ENCODE peak calls at places on chromosomes 16 and 17, in seven cellular contexts. N, E, B, M, D, J and I are unnamed samples.

GRCh38 chr16:52573365-52574104 is 26.6 kb upstream of the TOX3 start:
- DNase-seq in B (peak; percentile 63), N (peak; percentile 62), E (no peak), D (no peak), M (peak; percentile 84), J (peak; percentile 54), I (no peak)

GRCh38 chr17:37820313-37821024 is 75.6 kb upstream of the HNF1B start:
- DNase-seq in M (no peak), J (no peak), N (no peak), B (no peak), D (no peak), E (no peak), I (no peak)

GRCh38 chr17:74433421-74434121 is 1.7 kb downstream of the GPRC5C start:
- DNase-seq in D (no peak), M (no peak), N (no peak), J (peak; percentile 44), B (no peak), E (no peak), I (no peak)

GRCh38 chr16:8388684-8389083 is 201.6 kb downstream of the TMEM114 start:
- DNase-seq in E (no peak), B (no peak), M (no peak), N (no peak), J (no peak), D (no peak), I (no peak)

GRCh38 chr17:82085931-82086764 is 11.9 kb downstream of the FASN start:
- DNase-seq in D (no peak), M (no peak), E (no peak), N (no peak), B (no peak), J (no peak), I (no peak)

GRCh38 chr17:41655611-41656111 is 31.3 kb upstream of the KRT17 start:
- DNase-seq in J (peak; percentile 65), E (no peak), D (peak; percentile 13), M (peak; percentile 51), N (no peak), B (peak; percentile 94), I (no peak)

GRCh38 chr17:65346166-65346565 is 209.0 kb downstream of the RGS9 start:
- DNase-seq in D (no peak), J (no peak), E (no peak), N (no peak), B (no peak), M (no peak), I (no peak)

GRCh38 chr16:65176603-65177002 is 54.7 kb upstream of the CDH11 start:
- DNase-seq in J (peak; percentile 9), M (no peak), B (peak; percentile 10), N (no peak), D (peak; percentile 54), E (peak; percentile 14), I (no peak)

GRCh38 chr17:81154961-81155360 is 10.3 kb upstream of the PVALEF start:
- DNase-seq in B (no peak), D (peak; percentile 25), E (no peak), J (no peak), N (no peak), M (no peak), I (no peak)

GRCh38 chr17:83106913-83107655 is 27.7 kb downstream of the METRNL start:
- DNase-seq in E (no peak), M (no peak), J (no peak), N (no peak), B (no peak), D (no peak), I (no peak)

GRCh38 chr17:18851206-18851605 is 6.7 kb upstream of the PRPSAP2 start:
- DNase-seq in D (no peak), E (no peak), M (peak; percentile 37), B (no peak), J (no peak), N (no peak), I (no peak)

DNA sequence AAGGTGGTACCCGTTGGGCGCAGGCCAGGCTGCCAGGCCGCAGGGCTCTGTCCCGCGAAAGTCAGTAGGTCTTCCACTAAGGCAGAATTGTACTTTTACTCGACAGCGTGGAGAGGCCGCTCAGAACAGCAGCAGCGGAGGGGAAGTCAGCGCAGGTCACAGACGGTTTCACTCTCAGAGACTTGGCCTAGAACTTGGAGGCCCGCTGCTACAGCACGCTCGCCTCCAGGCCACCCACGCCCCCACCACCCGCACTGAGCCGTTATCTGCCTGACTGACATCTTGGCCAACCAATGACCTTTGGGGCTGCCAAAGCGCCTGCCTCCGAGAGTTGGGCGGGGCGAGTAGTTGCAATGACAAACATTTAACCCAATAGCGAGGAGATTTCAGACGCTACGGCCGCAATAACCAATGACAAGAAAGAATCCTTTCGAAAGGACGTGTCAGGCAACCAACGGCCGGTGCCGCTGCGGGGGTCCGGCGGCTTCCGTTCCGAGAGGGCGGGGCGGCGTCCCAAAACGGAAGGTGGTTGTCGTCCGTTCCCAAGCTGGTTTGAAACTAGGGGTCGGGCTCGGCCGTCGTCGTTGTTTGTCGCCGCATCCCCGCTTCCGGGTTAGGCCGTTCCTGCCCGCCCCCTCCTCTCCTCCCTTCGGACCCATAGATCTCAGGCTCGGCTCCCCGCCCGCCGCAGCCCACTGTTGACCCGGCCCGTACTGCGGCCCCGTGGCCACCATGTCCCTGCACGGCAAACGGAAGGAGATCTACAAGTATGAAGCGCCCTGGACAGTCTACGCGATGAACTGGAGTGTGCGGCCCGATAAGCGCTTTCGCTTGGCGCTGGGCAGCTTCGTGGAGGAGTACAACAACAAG is at the start of gene DCAF7:
- DNase-seq in B (peak; percentile 99), E (peak; percentile 100), N (peak; percentile 100), J (peak; percentile 100), D (peak; percentile 100), M (peak; percentile 100), I (peak; percentile 99)
- TF ChIP-seq POLR2A in B (peak; percentile 81), E (peak; percentile 88), N (peak; percentile 49), J (peak; percentile 39), D (no peak), M (peak; percentile 93), I (peak; percentile 90)

GRCh38 chr17:17305282-17305801 is 2.2 kb downstream of the NT5M start:
- DNase-seq in N (no peak), D (no peak), J (no peak), M (no peak), B (peak; percentile 57), E (no peak), I (no peak)
- TF ChIP-seq POLR2A in N (no peak), D (no peak), J (no peak), M (no peak), B (no peak), E (no peak), I (no peak)

DNA sequence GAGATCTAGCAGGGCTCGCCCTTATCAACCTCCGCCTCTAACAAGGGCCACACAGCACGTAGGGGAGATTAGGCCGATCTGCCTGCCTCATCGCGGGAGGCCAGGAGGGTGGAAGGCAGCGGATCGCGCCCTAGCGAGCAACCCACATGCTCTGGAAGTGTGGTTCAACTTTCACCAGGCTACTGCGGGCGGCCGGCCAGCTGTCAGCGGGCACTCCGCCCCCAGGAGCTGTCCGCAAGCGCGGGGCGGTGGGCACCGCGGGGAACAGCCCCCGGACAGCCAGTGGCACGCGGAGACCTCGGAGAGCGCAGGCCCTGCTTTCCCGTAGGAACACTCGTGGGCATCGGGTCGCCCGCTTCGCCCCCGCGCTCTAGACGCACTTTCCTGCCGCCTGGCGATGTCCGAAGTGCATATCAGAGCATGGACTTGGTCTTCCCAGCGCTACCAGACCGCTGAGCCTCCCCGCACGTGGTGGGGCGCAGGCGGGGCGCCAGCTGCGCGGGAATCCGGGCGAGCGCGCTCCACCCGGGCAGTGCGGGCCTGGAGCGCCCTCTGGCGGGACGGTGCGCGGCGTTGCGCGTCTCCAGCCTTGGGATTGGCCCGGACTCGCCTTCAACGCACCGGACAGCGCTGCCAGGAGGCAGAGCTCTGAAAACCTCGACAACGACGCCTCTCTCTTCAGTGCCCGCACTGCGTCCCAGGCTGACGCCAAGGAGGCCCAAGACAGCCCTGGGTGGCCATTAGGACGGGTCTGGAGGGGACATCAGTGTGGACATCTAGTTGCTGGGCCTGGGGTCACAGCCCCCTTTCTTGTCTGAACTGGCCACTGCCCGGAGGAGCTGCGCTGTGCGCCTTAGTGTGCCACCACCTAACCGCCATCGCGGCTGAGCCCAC is 3.6 kb upstream of the ZNHIT3 start:
- DNase-seq in B (peak; percentile 87), E (peak; percentile 81), J (peak; percentile 91), D (peak; percentile 82), M (peak; percentile 87), N (peak; percentile 86), I (peak; percentile 84)
- TF ChIP-seq POLR2A in B (no peak), E (no peak), J (no peak), D (no peak), M (no peak), N (no peak), I (no peak)

GRCh38 chr16:30472328-30472942 is at the start of gene ITGAL:
- DNase-seq in N (peak; percentile 86), B (peak; percentile 72), J (peak; percentile 29), E (peak; percentile 53), M (no peak), D (peak; percentile 52), I (no peak)
- TF ChIP-seq POLR2A in N (no peak), B (peak; percentile 15), J (no peak), E (no peak), M (no peak), D (no peak), I (no peak)

DNA sequence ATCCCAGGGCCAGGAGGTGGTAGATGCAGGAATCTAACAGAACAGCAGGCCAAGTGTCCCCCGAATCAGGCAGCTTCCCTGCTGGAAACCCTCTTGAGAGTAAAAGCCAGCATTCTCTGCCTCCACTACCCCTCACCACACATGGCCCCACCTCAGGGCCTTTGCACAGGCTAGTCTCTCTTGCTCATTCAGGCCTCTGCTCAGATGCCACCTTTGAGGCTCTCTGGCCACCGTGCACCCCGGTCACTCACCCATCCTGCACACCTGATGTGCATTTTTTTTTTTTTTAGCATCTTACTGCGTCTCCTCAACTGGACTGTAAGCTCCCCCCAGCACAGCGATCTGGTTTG is 34.5 kb upstream of the GSE1 start:
- DNase-seq in J (no peak), N (no peak), B (no peak), M (no peak), E (no peak), D (no peak), I (no peak)
- TF ChIP-seq POLR2A in J (no peak), N (no peak), B (no peak), M (no peak), E (no peak), D (no peak), I (no peak)